ENCODE peak calls at places on chromosomes 2 and 18, in seven cellular contexts. U, R, X, P, C, Z and H are unnamed samples.

GRCh38 chr18:79736230-79736629 is 56.6 kb downstream of the CTDP1 start:
- DNase-seq in U (no peak), R (no peak), X (no peak), P (no peak), C (no peak), Z (peak; percentile 12), H (no peak)

GRCh38 chr2:94870392-94871225 is 621 bp upstream of the TEKT4 start:
- DNase-seq in U (no peak), R (no peak), X (no peak), P (peak; percentile 77), C (peak; percentile 46), Z (peak; percentile 17), H (no peak)

GRCh38 chr2:60707750-60708371 is 48.2 kb upstream of the PAPOLG start:
- DNase-seq in U (peak; percentile 46), R (peak; percentile 47), X (peak; percentile 21), P (peak; percentile 76), C (no peak), Z (no peak), H (no peak)

GRCh38 chr2:344811-345210 is 56.9 kb upstream of the ALKAL2 start:
- DNase-seq in U (no peak), R (no peak), X (no peak), P (no peak), C (no peak), Z (no peak), H (no peak)

GRCh38 chr2:174888646-174889271 is 116.4 kb downstream of the CHN1 start:
- DNase-seq in U (no peak), R (no peak), X (no peak), P (peak; percentile 37), C (no peak), Z (no peak), H (no peak)

GRCh38 chr2:18309188-18309587 is 251.3 kb downstream of the RDH14 start:
- DNase-seq in U (no peak), R (no peak), X (no peak), P (no peak), C (no peak), Z (no peak), H (no peak)

GRCh38 chr2:236768393-236769140 is 198.9 kb downstream of the ACKR3 start:
- DNase-seq in U (no peak), R (peak; percentile 90), X (no peak), P (no peak), C (no peak), Z (no peak), H (no peak)

GRCh38 chr2:53880756-53881155 is 21.0 kb upstream of the GPR75 start:
- DNase-seq in U (peak; percentile 34), R (peak; percentile 62), X (no peak), P (no peak), C (no peak), Z (no peak), H (no peak)

GRCh38 chr2:57497489-57498096 is 549.0 kb upstream of the VRK2 start:
- DNase-seq in U (peak; percentile 29), R (peak; percentile 59), X (peak; percentile 36), P (peak; percentile 82), C (no peak), Z (peak; percentile 22), H (no peak)

GRCh38 chr2:88530081-88530480 is 77.6 kb upstream of the FOXI3 start:
- DNase-seq in U (no peak), R (no peak), X (no peak), P (no peak), C (no peak), Z (no peak), H (peak; percentile 18)

GRCh38 chr2:55026202-55026601 is 24.0 kb downstream of the RTN4 start:
- DNase-seq in U (no peak), R (peak; percentile 62), X (no peak), P (no peak), C (no peak), Z (no peak), H (no peak)

GRCh38 chr2:131641414-131642206 is 113.9 kb downstream of the CCDC74A start:
- DNase-seq in U (no peak), R (peak; percentile 2), X (no peak), P (no peak), C (no peak), Z (no peak), H (no peak)

GRCh38 chr2:57343391-57344006 is 703.1 kb upstream of the VRK2 start:
- DNase-seq in U (no peak), R (no peak), X (no peak), P (no peak), C (no peak), Z (no peak), H (peak; percentile 14)

GRCh38 chr2:232981356-232981755 is 31.7 kb downstream of the NGEF start:
- DNase-seq in U (no peak), R (no peak), X (peak; percentile 63), P (no peak), C (peak; percentile 9), Z (no peak), H (peak; percentile 10)

GRCh38 chr2:239394346-239394945 is 6.4 kb downstream of the HDAC4 start:
- DNase-seq in U (no peak), R (no peak), X (no peak), P (no peak), C (no peak), Z (no peak), H (no peak)

GRCh38 chr2:68099260-68099659 is 36.5 kb upstream of the C1D start:
- DNase-seq in U (no peak), R (no peak), X (no peak), P (no peak), C (no peak), Z (no peak), H (no peak)

GRCh38 chr2:200466703-200467418 is 43.0 kb downstream of the KCTD18 start:
- DNase-seq in U (no peak), R (peak; percentile 86), X (peak; percentile 7), P (no peak), C (no peak), Z (no peak), H (no peak)

GRCh38 chr2:19484736-19485135 is 126.3 kb upstream of the OSR1 start:
- DNase-seq in U (no peak), R (no peak), X (no peak), P (no peak), C (no peak), Z (no peak), H (no peak)

GRCh38 chr2:208315081-208315788 is 49.2 kb downstream of the PIKFYVE start:
- DNase-seq in U (no peak), R (peak; percentile 44), X (no peak), P (no peak), C (no peak), Z (no peak), H (no peak)

GRCh38 chr2:21466528-21466927 is 342.8 kb downstream of the TDRD15 start:
- DNase-seq in U (no peak), R (peak; percentile 63), X (no peak), P (no peak), C (no peak), Z (no peak), H (no peak)

GRCh38 chr2:1744151-1744445 is 217 bp downstream of the PXDN start:
- DNase-seq in U (no peak), R (peak; percentile 47), X (no peak), P (peak; percentile 67), C (no peak), Z (peak; percentile 58), H (no peak)

GRCh38 chr2:241701155-241701404 is 759 bp upstream of the ING5 start:
- DNase-seq in U (no peak), R (no peak), X (no peak), P (no peak), C (no peak), Z (no peak), H (peak; percentile 46)

GRCh38 chr2:226977775-226978190 is 141.9 kb downstream of the RHBDD1 start:
- DNase-seq in U (peak; percentile 90), R (peak; percentile 71), X (no peak), P (no peak), C (no peak), Z (no peak), H (peak; percentile 68)

GRCh38 chr2:63591566-63592175 is 2.9 kb downstream of the MDH1 start:
- DNase-seq in U (no peak), R (no peak), X (no peak), P (no peak), C (no peak), Z (no peak), H (no peak)

GRCh38 chr2:6224267-6224666 is 532.1 kb downstream of the SOX11 start:
- DNase-seq in U (no peak), R (no peak), X (no peak), P (no peak), C (no peak), Z (no peak), H (no peak)

GRCh38 chr2:204180671-204181070 is 244.1 kb downstream of the ICOS start:
- DNase-seq in U (no peak), R (no peak), X (no peak), P (no peak), C (no peak), Z (no peak), H (no peak)

GRCh38 chr2:46298522-46299351 is 1.5 kb downstream of the EPAS1 start:
- DNase-seq in U (peak; percentile 65), R (peak; percentile 58), X (peak; percentile 69), P (peak; percentile 59), C (no peak), Z (peak; percentile 79), H (no peak)

GRCh38 chr2:69171829-69172228 is 158.8 kb downstream of the ANTXR1 start:
- DNase-seq in U (no peak), R (no peak), X (no peak), P (no peak), C (no peak), Z (no peak), H (no peak)
- H3K27ac ChIP-seq in U (no peak overlapping the region), R (no peak overlapping the region), X (peak overlapping the region; percentile 36), P (no peak overlapping the region), C (no peak overlapping the region), Z (no peak overlapping the region), H (no peak overlapping the region)

GRCh38 chr2:109623297-109623696 is 9.1 kb downstream of the SOWAHC start:
- DNase-seq in U (no peak), R (no peak), X (no peak), P (no peak), C (no peak), Z (no peak), H (no peak)
- H3K27ac ChIP-seq in U (no peak overlapping the region), R (no peak overlapping the region), X (no peak overlapping the region), P (no peak overlapping the region), C (no peak overlapping the region), Z (no peak overlapping the region), H (no peak overlapping the region)

GRCh38 chr18:60163622-60164021 is 209.0 kb downstream of the MC4R start:
- DNase-seq in U (no peak), R (no peak), X (no peak), P (no peak), C (no peak), Z (no peak), H (no peak)

GRCh38 chr18:60157810-60158209 is 214.8 kb downstream of the MC4R start:
- DNase-seq in U (no peak), R (no peak), X (no peak), P (no peak), C (no peak), Z (no peak), H (no peak)

DNA sequence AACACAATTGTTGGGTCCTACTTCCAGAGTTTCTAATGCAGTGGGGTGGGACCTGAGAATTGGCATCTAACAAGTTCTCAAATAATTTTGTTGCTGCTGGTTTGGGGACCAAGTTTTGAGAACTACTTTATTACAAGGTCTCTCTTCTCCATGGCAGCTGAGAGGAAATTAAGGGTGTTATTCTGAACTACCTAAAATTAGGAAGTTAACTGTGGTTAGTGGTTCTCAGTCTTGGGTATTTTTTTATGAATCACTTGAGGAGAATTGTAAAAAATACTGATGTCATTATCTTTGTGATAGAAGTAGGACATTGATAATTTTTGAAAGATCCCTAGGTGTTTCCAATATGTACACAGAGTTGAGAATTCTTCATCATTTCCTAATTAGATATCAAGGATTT is 210.2 kb downstream of the MC4R start:
- DNase-seq in U (no peak), R (no peak), X (no peak), P (no peak), C (no peak), Z (no peak), H (no peak)
- H3K27ac ChIP-seq in U (no peak overlapping the region), R (no peak overlapping the region), X (no peak overlapping the region), P (no peak overlapping the region), C (no peak overlapping the region), Z (no peak overlapping the region), H (no peak overlapping the region)

GRCh38 chr2:167404896-167405295 is 516.6 kb downstream of the XIRP2 start:
- DNase-seq in U (peak; percentile 32), R (peak; percentile 19), X (no peak), P (no peak), C (no peak), Z (no peak), H (no peak)
- H3K27ac ChIP-seq in U (no peak overlapping the region), R (no peak overlapping the region), X (no peak overlapping the region), P (no peak overlapping the region), C (no peak overlapping the region), Z (no peak overlapping the region), H (no peak overlapping the region)